ENCODE peak calls at places on chromosome 9, in six cellular contexts. S is lower lobe of right lung; D is naive thymus-derived CD4-positive, alpha-beta T cell; Z is tibial nerve; K is left ventricle myocardium inferior; Y is HCT116. A is an unnamed sample. For H3K4me1, the result is how much of the 10 kb centered on the place peaks cover.

GRCh38 chr9:76530458-76531100 is 71.6 kb downstream of the GCNT1 start:
- DNase-seq in S (no peak), D (no peak), Z (no peak), K (no peak), Y (no peak), A (no peak)

GRCh38 chr9:136886610-136887597 is 588 bp downstream of the TRAF2 start:
- DNase-seq in S (no peak), D (no peak), Z (no peak), K (no peak), Y (no peak), A (no peak)

GRCh38 chr9:96513622-96514021 is 63.7 kb downstream of the HABP4 start:
- DNase-seq in S (no peak), D (no peak), Z (no peak), K (no peak), Y (no peak), A (no peak)

GRCh38 chr9:90921104-90921503 is 119.5 kb downstream of the SYK start:
- DNase-seq in S (peak), D (no peak), Z (no peak), K (peak), Y (no peak), A (peak)

GRCh38 chr9:128885798-128886197 is 3.9 kb downstream of the LRRC8A start:
- DNase-seq in S (no peak), D (no peak), Z (no peak), K (no peak), Y (no peak), A (no peak)

GRCh38 chr9:18824095-18824666 is 208.8 kb downstream of the SAXO1 start:
- DNase-seq in S (no peak), D (no peak), Z (no peak), K (no peak), Y (no peak), A (no peak)

GRCh38 chr9:132894343-132894742 is 15.6 kb downstream of the SPACA9 start:
- DNase-seq in S (no peak), D (no peak), Z (no peak), K (no peak), Y (no peak), A (peak)

GRCh38 chr9:133786936-133787748 is 49.0 kb upstream of the SARDH start:
- DNase-seq in S (no peak), D (no peak), Z (no peak), K (no peak), Y (no peak), A (no peak)

GRCh38 chr9:91837982-91838731 is 111.9 kb downstream of the ROR2 start:
- DNase-seq in S (peak), D (no peak), Z (no peak), K (peak), Y (peak), A (peak)

GRCh38 chr9:129026442-129027223 is 1.5 kb downstream of the SH3GLB2 start:
- DNase-seq in S (no peak), D (no peak), Z (no peak), K (no peak), Y (no peak), A (no peak)

GRCh38 chr9:114216081-114216480 is 60.7 kb downstream of the COL27A1 start:
- DNase-seq in S (no peak), D (no peak), Z (no peak), K (peak), Y (no peak), A (no peak)

GRCh38 chr9:104987743-104988142 is 59.8 kb upstream of the ABCA1 start:
- DNase-seq in S (no peak), D (no peak), Z (no peak), K (no peak), Y (no peak), A (peak)

GRCh38 chr9:117927354-117927753 is 223.2 kb downstream of the TLR4 start:
- DNase-seq in S (no peak), D (no peak), Z (no peak), K (no peak), Y (no peak), A (no peak)

GRCh38 chr9:98455957-98456621 is 200.6 kb upstream of the TBC1D2 start:
- DNase-seq in S (no peak), D (no peak), Z (no peak), K (no peak), Y (no peak), A (peak)

GRCh38 chr9:129166962-129167557 is 11.0 kb downstream of the IER5L start:
- DNase-seq in S (peak), D (peak), Z (peak), K (peak), Y (peak), A (peak)

GRCh38 chr9:85237478-85237877 is 504.3 kb downstream of the AGTPBP1 start:
- DNase-seq in S (no peak), D (no peak), Z (no peak), K (no peak), Y (no peak), A (no peak)

GRCh38 chr9:108156270-108156998 is 666.9 kb upstream of the KLF4 start:
- DNase-seq in S (no peak), D (no peak), Z (no peak), K (no peak), Y (peak), A (peak)

GRCh38 chr9:91033802-91034201 is 232.2 kb downstream of the SYK start:
- DNase-seq in S (no peak), D (peak), Z (no peak), K (no peak), Y (peak), A (no peak)

GRCh38 chr9:19533373-19533772 is 124.6 kb downstream of the ACER2 start:
- DNase-seq in S (no peak), D (no peak), Z (no peak), K (no peak), Y (no peak), A (no peak)

GRCh38 chr9:127500862-127501261 is 49.6 kb downstream of the LRSAM1 start:
- DNase-seq in S (no peak), D (no peak), Z (no peak), K (no peak), Y (no peak), A (no peak)

GRCh38 chr9:32571969-32572899 is 725 bp downstream of the NDUFB6 start:
- DNase-seq in S (peak), D (peak), Z (peak), K (peak), Y (peak), A (peak)

GRCh38 chr9:73157811-73158210 is 6.1 kb downstream of the ANXA1 start:
- DNase-seq in S (no peak), D (no peak), Z (no peak), K (no peak), Y (no peak), A (no peak)

GRCh38 chr9:119370816-119371215 is 1.6 kb upstream of the BRINP1 start:
- DNase-seq in S (no peak), D (no peak), Z (peak), K (peak), Y (no peak), A (no peak)

GRCh38 chr9:18229992-18230676 is 243.8 kb upstream of the ADAMTSL1 start:
- DNase-seq in S (no peak), D (no peak), Z (no peak), K (no peak), Y (no peak), A (no peak)

GRCh38 chr9:37452611-37453010 is 12.6 kb downstream of the ZBTB5 start:
- DNase-seq in S (no peak), D (no peak), Z (no peak), K (no peak), Y (no peak), A (no peak)

GRCh38 chr9:84620338-84620737 is 49.2 kb upstream of the NTRK2 start:
- DNase-seq in S (no peak), D (no peak), Z (no peak), K (no peak), Y (no peak), A (no peak)

GRCh38 chr9:71509054-71509453 is 259.3 kb downstream of the CEMIP2 start:
- DNase-seq in S (no peak), D (no peak), Z (no peak), K (no peak), Y (no peak), A (peak)

GRCh38 chr9:106757539-106757938 is 105.4 kb upstream of the ZNF462 start:
- DNase-seq in S (no peak), D (no peak), Z (no peak), K (no peak), Y (no peak), A (no peak)

GRCh38 chr9:131994364-131995110 is 85.1 kb downstream of the MED27 start:
- DNase-seq in S (no peak), D (no peak), Z (no peak), K (no peak), Y (no peak), A (no peak)

GRCh38 chr9:121303456-121304451 is 35.8 kb downstream of the GSN start:
- DNase-seq in S (peak), D (no peak), Z (no peak), K (no peak), Y (no peak), A (no peak)

GRCh38 chr9:116565986-116566385 is 121.1 kb upstream of the TRIM32 start:
- DNase-seq in S (no peak), D (no peak), Z (no peak), K (no peak), Y (no peak), A (peak)

GRCh38 chr9:90964101-90965020 is 162.7 kb downstream of the SYK start:
- DNase-seq in S (peak), D (no peak), Z (no peak), K (no peak), Y (peak), A (no peak)

GRCh38 chr9:79670269-79670961 is 98.7 kb downstream of the TLE4 start:
- DNase-seq in S (no peak), D (no peak), Z (no peak), K (no peak), Y (no peak), A (peak)
- H3K4me1 ChIP-seq in S (under half), D (under half), Z (under half), K (under half), Y (under half), A (under half)

GRCh38 chr9:130183133-130183762 is 11.0 kb downstream of the NCS1 start:
- DNase-seq in S (no peak), D (no peak), Z (no peak), K (no peak), Y (no peak), A (peak)
- H3K4me1 ChIP-seq in S (under half), D (under half), Z (under half), K (under half), Y (under half), A (under half)

GRCh38 chr9:88476491-88477271 is 58.3 kb upstream of the NXNL2 start:
- DNase-seq in S (no peak), D (no peak), Z (no peak), K (no peak), Y (no peak), A (no peak)
- H3K4me1 ChIP-seq in S (under half), D (under half), Z (under half), K (under half), Y (under half), A (under half)

GRCh38 chr9:89743576-89744254 is 138.9 kb downstream of the GADD45G start:
- DNase-seq in S (no peak), D (peak), Z (no peak), K (no peak), Y (no peak), A (no peak)
- H3K4me1 ChIP-seq in S (under half), D (under half), Z (under half), K (under half), Y (under half), A (under half)

GRCh38 chr9:69173497-69173890 is 583 bp upstream of the TJP2 start:
- DNase-seq in S (no peak), D (no peak), Z (peak), K (no peak), Y (no peak), A (no peak)

GRCh38 chr9:69173891-69174644 is at the start of gene TJP2:
- DNase-seq in S (peak), D (peak), Z (no peak), K (peak), Y (no peak), A (no peak)

GRCh38 chr9:69176446-69177135 is 2.5 kb downstream of the TJP2 start:
- DNase-seq in S (no peak), D (no peak), Z (peak), K (no peak), Y (no peak), A (peak)

GRCh38 chr9:69174645-69175487 is 789 bp downstream of the TJP2 start:
- DNase-seq in S (no peak), D (no peak), Z (peak), K (no peak), Y (no peak), A (peak)

DNA sequence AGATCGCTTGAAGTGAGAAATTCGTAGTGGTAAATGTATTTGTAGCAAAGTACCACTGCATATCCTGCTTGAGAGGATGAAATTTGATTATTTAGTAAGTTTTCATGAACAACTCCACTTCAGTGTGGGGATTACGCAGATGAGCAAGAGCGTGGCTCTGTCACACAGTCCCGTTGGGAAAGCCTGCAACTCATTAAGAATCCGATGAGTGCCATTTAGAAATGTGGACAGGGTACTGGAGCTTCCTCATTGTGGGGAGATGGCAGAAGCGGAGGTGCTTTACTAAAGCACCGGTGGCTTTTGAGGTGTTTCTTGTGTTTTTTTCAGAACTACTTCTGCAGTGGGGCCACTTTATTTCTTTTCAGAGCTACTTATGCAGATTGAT is 1.4 kb downstream of the TJP2 start:
- DNase-seq in S (no peak), D (no peak), Z (no peak), K (no peak), Y (no peak), A (no peak)
- H3K4me1 ChIP-seq in S (half or more), D (under half), Z (under half), K (half or more), Y (under half), A (half or more)

GRCh38 chr9:34451135-34451534 is 7.2 kb downstream of the FAM219A start:
- DNase-seq in S (no peak), D (no peak), Z (no peak), K (no peak), Y (no peak), A (no peak)

GRCh38 chr9:34450644-34451043 is 7.7 kb downstream of the FAM219A start:
- DNase-seq in S (no peak), D (no peak), Z (no peak), K (no peak), Y (no peak), A (no peak)

GRCh38 chr9:34454571-34455065 is 3.8 kb downstream of the FAM219A start:
- DNase-seq in S (no peak), D (no peak), Z (no peak), K (peak), Y (peak), A (peak)

GRCh38 chr9:34452568-34452967 is 5.8 kb downstream of the FAM219A start:
- DNase-seq in S (no peak), D (no peak), Z (no peak), K (no peak), Y (no peak), A (no peak)

GRCh38 chr9:34451545-34451944 is 6.8 kb downstream of the FAM219A start:
- DNase-seq in S (no peak), D (no peak), Z (no peak), K (no peak), Y (no peak), A (no peak)
- H3K4me1 ChIP-seq in S (under half), D (under half), Z (under half), K (half or more), Y (under half), A (under half)

GRCh38 chr9:94932647-94933415 is 206.3 kb downstream of the AOPEP start:
- DNase-seq in S (no peak), D (no peak), Z (no peak), K (no peak), Y (no peak), A (no peak)
- H3K4me1 ChIP-seq in S (under half), D (under half), Z (under half), K (half or more), Y (under half), A (under half)

DNA sequence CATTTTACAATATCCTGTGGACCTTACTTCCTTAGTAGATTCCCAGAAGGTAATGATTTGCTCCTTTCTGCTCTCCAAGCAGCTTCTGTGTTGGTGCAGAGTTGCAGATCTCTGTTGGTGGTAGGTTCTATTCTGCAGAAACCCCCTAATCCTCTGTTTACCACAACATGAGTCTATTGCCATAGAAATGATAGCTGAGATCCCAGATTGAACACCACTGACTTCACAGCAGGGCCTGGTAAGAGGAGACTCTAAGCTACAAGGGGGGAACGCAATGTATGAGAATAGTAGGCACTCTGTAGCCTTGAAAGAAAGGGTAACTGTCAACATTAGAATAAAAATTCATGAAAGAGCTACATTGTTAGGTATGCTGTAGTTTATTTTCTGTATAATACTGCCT is 59.5 kb downstream of the MUSK start:
- DNase-seq in S (no peak), D (no peak), Z (no peak), K (no peak), Y (no peak), A (no peak)
- H3K4me1 ChIP-seq in S (under half), D (under half), Z (under half), K (under half), Y (under half), A (under half)

GRCh38 chr9:87704342-87704741 is 21.6 kb upstream of the CTSL start:
- DNase-seq in S (no peak), D (no peak), Z (no peak), K (no peak), Y (no peak), A (no peak)

GRCh38 chr9:87702921-87703320 is 23.0 kb upstream of the CTSL start:
- DNase-seq in S (no peak), D (no peak), Z (no peak), K (no peak), Y (no peak), A (no peak)

GRCh38 chr9:87701491-87701890 is 24.4 kb upstream of the CTSL start:
- DNase-seq in S (no peak), D (no peak), Z (no peak), K (no peak), Y (no peak), A (no peak)

GRCh38 chr9:87701931-87702421 is 23.9 kb upstream of the CTSL start:
- DNase-seq in S (no peak), D (no peak), Z (no peak), K (no peak), Y (no peak), A (no peak)

GRCh38 chr9:87703636-87704276 is 22.2 kb upstream of the CTSL start:
- DNase-seq in S (no peak), D (no peak), Z (no peak), K (no peak), Y (no peak), A (no peak)
- H3K4me1 ChIP-seq in S (under half), D (under half), Z (under half), K (under half), Y (under half), A (under half)

DNA sequence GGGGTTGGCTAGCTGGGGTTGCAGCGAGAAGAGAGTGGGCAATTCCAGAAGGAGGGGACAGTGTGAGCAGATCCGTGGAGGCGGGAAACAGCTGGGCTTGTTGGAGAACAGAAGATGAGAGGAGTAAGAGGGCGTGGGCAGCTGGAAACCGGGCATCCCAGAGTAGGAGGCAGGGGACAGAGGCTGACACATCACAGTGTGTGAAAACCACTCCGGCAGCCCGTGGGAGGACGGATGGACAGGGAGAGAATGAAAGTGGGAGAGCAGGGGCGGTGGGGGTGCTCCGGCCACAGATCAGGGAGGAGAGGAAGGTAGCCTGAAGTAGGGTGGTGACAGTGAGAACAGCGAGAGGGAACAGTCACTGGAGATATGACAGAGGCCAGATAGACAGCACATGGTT is 8.3 kb upstream of the PSMB7 start:
- DNase-seq in S (no peak), D (no peak), Z (no peak), K (no peak), Y (no peak), A (no peak)
- H3K4me1 ChIP-seq in S (under half), D (under half), Z (under half), K (under half), Y (under half), A (under half)